ENCODE peak calls at places on chromosome 1, in six cellular contexts. C, O, N, J, M and U are unnamed samples.

GRCh38 chr1:211511947-211512346 is 20.0 kb upstream of the RD3 start:
- DNase-seq in C (peak; percentile 36), O (no peak), N (no peak), J (no peak), M (peak; percentile 34), U (no peak)

GRCh38 chr1:209493584-209493983 is 89.9 kb upstream of the CAMK1G start:
- DNase-seq in C (no peak), O (no peak), N (no peak), J (no peak), M (no peak), U (no peak)

GRCh38 chr1:10252508-10252907 is 42.1 kb downstream of the KIF1B start:
- DNase-seq in C (peak; percentile 71), O (no peak), N (no peak), J (no peak), M (no peak), U (no peak)

GRCh38 chr1:46412853-46413595 is 18.9 kb downstream of the FAAH start:
- DNase-seq in C (no peak), O (no peak), N (peak; percentile 62), J (no peak), M (no peak), U (no peak)

GRCh38 chr1:89356658-89357400 is 7.0 kb upstream of the GBP6 start:
- DNase-seq in C (peak; percentile 38), O (no peak), N (no peak), J (no peak), M (no peak), U (peak; percentile 14)

GRCh38 chr1:159175571-159175970 is 4.2 kb downstream of the CADM3 start:
- DNase-seq in C (no peak), O (no peak), N (no peak), J (no peak), M (no peak), U (no peak)

GRCh38 chr1:62722796-62723195 is 34.6 kb upstream of the DOCK7 start:
- DNase-seq in C (no peak), O (no peak), N (no peak), J (no peak), M (no peak), U (no peak)

GRCh38 chr1:195590649-195591048 is 1017.6 kb downstream of the KCNT2 start:
- DNase-seq in C (peak; percentile 1), O (no peak), N (no peak), J (no peak), M (no peak), U (no peak)

GRCh38 chr1:88802950-88803349 is 88.4 kb downstream of the GTF2B start:
- DNase-seq in C (peak; percentile 61), O (no peak), N (no peak), J (no peak), M (no peak), U (no peak)

GRCh38 chr1:242747233-242747632 is 222.7 kb upstream of the PLD5 start:
- DNase-seq in C (no peak), O (no peak), N (no peak), J (no peak), M (no peak), U (no peak)

GRCh38 chr1:188782220-188782841 is 1695.3 kb downstream of the BRINP3 start:
- DNase-seq in C (peak; percentile 51), O (no peak), N (peak; percentile 32), J (peak; percentile 15), M (no peak), U (peak; percentile 15)

GRCh38 chr1:241706967-241707366 is 54.9 kb downstream of the WDR64 start:
- DNase-seq in C (no peak), O (no peak), N (no peak), J (no peak), M (no peak), U (peak; percentile 26)

GRCh38 chr1:54407201-54407956 is 1.2 kb upstream of the SSBP3 start:
- DNase-seq in C (peak; percentile 93), O (peak; percentile 93), N (peak; percentile 86), J (peak; percentile 81), M (peak; percentile 75), U (peak; percentile 84)

GRCh38 chr1:54404939-54405880 is 984 bp downstream of the SSBP3 start:
- DNase-seq in C (no peak), O (no peak), N (peak; percentile 46), J (peak; percentile 62), M (peak; percentile 48), U (peak; percentile 42)

GRCh38 chr1:54407957-54408700 is 1.9 kb upstream of the SSBP3 start:
- DNase-seq in C (peak; percentile 89), O (no peak), N (peak; percentile 68), J (peak; percentile 55), M (no peak), U (peak; percentile 91)

GRCh38 chr1:54405894-54406293 is 300 bp downstream of the SSBP3 start:
- DNase-seq in C (no peak), O (no peak), N (peak; percentile 48), J (no peak), M (peak; percentile 42), U (no peak)

DNA sequence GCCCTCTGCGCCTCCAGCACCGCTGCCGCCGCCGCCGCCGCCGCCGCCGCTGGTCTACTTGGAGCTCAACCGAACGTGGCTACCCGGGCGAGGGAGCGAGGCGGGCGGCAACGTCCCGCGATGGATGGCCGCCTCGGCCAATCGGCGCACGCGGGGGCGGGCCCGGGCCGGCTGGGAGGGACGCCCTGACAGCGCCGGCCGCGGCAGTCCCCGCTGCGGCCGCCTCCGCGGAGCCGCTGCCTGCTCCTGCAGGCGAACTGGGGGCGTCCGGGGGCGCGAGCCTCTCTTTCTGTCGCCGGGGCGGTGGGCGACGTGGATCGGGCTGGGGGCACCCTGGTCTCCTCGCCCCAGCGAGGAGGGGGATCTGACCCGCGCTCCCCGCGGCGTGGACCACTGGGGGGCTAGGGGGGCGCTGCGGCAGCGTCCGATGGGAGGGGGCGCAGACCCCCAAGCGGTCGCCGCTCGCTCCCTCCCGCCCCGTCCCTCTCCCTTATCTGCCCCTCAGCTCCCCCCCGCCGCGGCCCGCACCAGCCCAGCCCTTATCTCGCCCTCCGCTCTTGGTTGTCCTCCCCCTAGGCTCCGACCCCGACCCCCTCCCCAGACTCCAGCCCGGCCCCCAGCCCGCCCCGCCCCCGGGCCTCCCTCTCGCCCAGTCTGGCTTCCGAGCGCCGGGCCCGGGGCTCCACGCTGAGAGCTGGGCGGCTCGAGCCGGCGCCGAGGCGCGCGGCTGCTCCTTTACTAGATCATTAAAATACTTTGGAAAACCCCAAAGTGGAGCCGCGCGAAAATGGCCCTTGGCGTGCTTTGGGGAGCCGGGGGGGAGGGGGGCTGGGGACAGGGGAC is at the start of gene SSBP3:
- DNase-seq in C (peak; percentile 88), O (peak; percentile 95), N (peak; percentile 91), J (peak; percentile 97), M (peak; percentile 95), U (peak; percentile 94)
- TF ChIP-seq POLR2A in C (peak; percentile 44), O (peak; percentile 70), N (peak; percentile 86), J (peak; percentile 70), M (no peak), U (no peak)

DNA sequence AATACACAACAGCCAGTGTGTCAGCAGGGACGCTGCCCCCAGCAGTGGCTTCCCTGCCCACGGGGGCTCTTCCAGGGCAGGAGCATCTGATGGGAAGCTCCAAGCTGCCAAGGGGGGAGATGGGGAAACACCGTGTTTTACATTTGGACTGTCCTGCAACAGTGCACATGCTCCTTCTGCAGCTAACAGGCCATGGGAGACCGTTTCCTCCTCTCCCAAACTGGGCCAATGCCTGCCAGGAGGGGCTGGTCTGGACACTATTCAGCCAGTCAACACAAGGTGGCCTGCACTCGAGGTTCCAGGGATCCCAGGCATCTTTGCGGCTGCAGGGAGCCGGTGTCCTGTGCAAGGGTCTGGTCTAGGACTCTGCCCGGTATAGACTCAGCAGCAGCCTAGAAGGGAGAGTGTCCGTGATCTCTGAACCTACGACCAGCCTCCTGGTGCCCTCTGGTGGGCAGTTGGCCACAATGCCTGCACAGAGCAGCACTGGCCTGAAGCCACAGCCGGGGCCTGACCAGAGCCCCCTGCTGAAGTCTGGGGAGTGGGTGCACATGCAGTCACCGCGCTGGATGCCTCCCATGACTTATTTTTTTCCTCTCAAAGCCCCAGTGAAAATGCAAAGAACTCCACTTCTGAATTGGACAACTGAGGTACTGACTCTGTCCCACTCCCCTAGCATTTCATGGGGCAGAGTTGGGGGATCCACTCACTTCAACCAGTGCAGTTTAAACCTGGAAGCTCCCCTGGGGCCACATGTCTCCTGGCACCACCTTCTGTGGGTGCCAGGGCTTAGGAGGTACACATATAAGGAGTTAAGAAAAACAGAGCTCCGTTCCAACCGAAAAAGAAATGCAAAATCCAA is 33.3 kb downstream of the RCC2 start:
- DNase-seq in C (peak; percentile 44), O (no peak), N (peak; percentile 60), J (peak; percentile 81), M (peak; percentile 63), U (peak; percentile 70)
- TF ChIP-seq POLR2A in C (no peak), O (no peak), N (no peak), J (peak; percentile 79), M (no peak), U (no peak)

DNA sequence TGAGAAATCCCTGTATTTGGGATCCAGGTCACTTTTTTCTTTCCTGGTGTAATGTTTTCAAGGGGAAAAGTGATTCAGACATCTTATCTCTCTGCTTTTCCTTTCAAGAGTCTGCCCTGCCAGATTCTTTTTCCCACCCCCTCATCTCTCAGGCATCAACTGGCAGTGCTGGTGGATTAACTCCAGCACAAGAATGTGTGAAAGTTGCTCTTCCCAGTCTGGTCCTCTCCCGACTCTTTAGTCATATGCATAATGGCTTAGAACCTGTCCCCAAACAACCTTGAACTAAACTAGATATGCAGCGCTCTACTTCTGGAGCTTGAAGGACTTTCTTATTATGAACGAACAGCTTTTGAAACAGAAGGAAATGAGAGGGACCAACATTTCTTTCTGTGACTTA is 88.5 kb downstream of the SLC44A5 start:
- DNase-seq in C (no peak), O (no peak), N (peak; percentile 44), J (no peak), M (no peak), U (no peak)
- TF ChIP-seq POLR2A in C (no peak), O (no peak), N (no peak), J (no peak), M (no peak), U (no peak)

GRCh38 chr1:207751790-207752455 is at the start of gene CD46:
- DNase-seq in C (peak; percentile 85), O (peak; percentile 98), N (peak; percentile 98), J (peak; percentile 97), M (peak; percentile 99), U (peak; percentile 88)
- TF ChIP-seq POLR2A in C (peak; percentile 37), O (peak; percentile 78), N (peak; percentile 87), J (peak; percentile 96), M (peak; percentile 74), U (peak; percentile 68)

GRCh38 chr1:173064011-173064410 is 13.3 kb upstream of the TNFSF18 start:
- DNase-seq in C (peak; percentile 66), O (no peak), N (no peak), J (no peak), M (no peak), U (no peak)
- TF ChIP-seq POLR2A in C (no peak), O (no peak), N (no peak), J (no peak), M (no peak), U (no peak)

GRCh38 chr1:12184008-12184681 is 17.4 kb downstream of the TNFRSF1B start:
- DNase-seq in C (peak; percentile 85), O (peak; percentile 96), N (peak; percentile 80), J (peak; percentile 53), M (peak; percentile 56), U (no peak)
- TF ChIP-seq POLR2A in C (peak; percentile 48), O (peak; percentile 8), N (no peak), J (no peak), M (no peak), U (no peak)